ENCODE peak calls at places on chromosomes 7 and 10, in four cellular contexts. Q is AG04450; E is A172; L is stimulated activated CD8-positive, alpha-beta memory T cell treated with anti-CD3 and anti-CD28 coated beads, Interleukin-4, amount 100 ng/mL, for 1 hour. Y is an unnamed sample.

GRCh38 chr7:151157645-151158329 is 9.7 kb downstream of the GBX1 start:
- DNase-seq in Q (no peak), E (peak), L (no peak), Y (no peak)

GRCh38 chr7:9201928-9202327 is 768.5 kb downstream of the NXPH1 start:
- DNase-seq in Q (no peak), E (no peak), L (no peak), Y (no peak)

GRCh38 chr7:131537581-131537980 is 18.8 kb downstream of the PODXL start:
- DNase-seq in Q (no peak), E (peak), L (no peak), Y (no peak)

GRCh38 chr10:76547352-76547972 is 1090.1 kb downstream of the KCNMA1 start:
- DNase-seq in Q (peak), E (peak), L (no peak), Y (no peak)

GRCh38 chr7:40987571-40987970 is 715.3 kb downstream of the INHBA start:
- DNase-seq in Q (no peak), E (no peak), L (no peak), Y (no peak)

GRCh38 chr10:59006511-59007306 is 169.7 kb upstream of the PHYHIPL start:
- DNase-seq in Q (no peak), E (peak), L (no peak), Y (no peak)

GRCh38 chr7:149681274-149681673 is 92.1 kb downstream of the ZNF467 start:
- DNase-seq in Q (no peak), E (no peak), L (no peak), Y (no peak)

GRCh38 chr10:132639470-132639869 is 101.9 kb downstream of the INPP5A start:
- DNase-seq in Q (no peak), E (no peak), L (no peak), Y (no peak)

GRCh38 chr10:78777466-78778256 is 291.1 kb upstream of the ZMIZ1 start:
- DNase-seq in Q (no peak), E (no peak), L (no peak), Y (no peak)

GRCh38 chr10:118914626-118915025 is 114.9 kb upstream of the NANOS1 start:
- DNase-seq in Q (no peak), E (no peak), L (no peak), Y (no peak)

GRCh38 chr10:37992083-37992482 is 15.6 kb upstream of the ZNF25 start:
- DNase-seq in Q (no peak), E (no peak), L (no peak), Y (no peak)

GRCh38 chr7:116798205-116798730 is 64.1 kb upstream of the CAPZA2 start:
- DNase-seq in Q (no peak), E (no peak), L (no peak), Y (no peak)

GRCh38 chr7:76333388-76334101 is 25.2 kb downstream of the YWHAG start:
- DNase-seq in Q (no peak), E (no peak), L (no peak), Y (no peak)

GRCh38 chr10:78412605-78413004 is 378.9 kb downstream of the RPS24 start:
- DNase-seq in Q (no peak), E (no peak), L (no peak), Y (no peak)

GRCh38 chr10:69901623-69902505 is 100.2 kb downstream of the COL13A1 start:
- DNase-seq in Q (peak), E (peak), L (no peak), Y (no peak)

GRCh38 chr10:103845983-103846382 is 9.4 kb downstream of the SH3PXD2A start:
- DNase-seq in Q (no peak), E (no peak), L (no peak), Y (no peak)

GRCh38 chr7:139479620-139480019 is 3.9 kb downstream of the KLRG2 start:
- DNase-seq in Q (no peak), E (no peak), L (no peak), Y (no peak)

GRCh38 chr7:6433814-6434630 is 13.7 kb downstream of the DAGLB start:
- DNase-seq in Q (no peak), E (no peak), L (no peak), Y (peak)

GRCh38 chr10:115772606-115773005 is 500.4 kb downstream of the GFRA1 start:
- DNase-seq in Q (peak), E (peak), L (no peak), Y (no peak)

GRCh38 chr10:130479906-130480305 is 343.7 kb downstream of the GLRX3 start:
- DNase-seq in Q (no peak), E (no peak), L (no peak), Y (no peak)

GRCh38 chr7:70736715-70737460 is 395.1 kb upstream of the GALNT17 start:
- DNase-seq in Q (peak), E (peak), L (no peak), Y (no peak)

GRCh38 chr10:46224414-46224682 is 62.4 kb upstream of the ANTXRL start:
- DNase-seq in Q (no peak), E (no peak), L (no peak), Y (no peak)

GRCh38 chr7:116431783-116432182 is 67.8 kb upstream of the CAV2 start:
- DNase-seq in Q (no peak), E (no peak), L (no peak), Y (no peak)

GRCh38 chr10:59905735-59906416 is 480 bp downstream of the CCDC6 start:
- DNase-seq in Q (no peak), E (no peak), L (no peak), Y (no peak)

GRCh38 chr7:47449810-47450586 is 131.9 kb downstream of the TNS3 start:
- DNase-seq in Q (peak), E (peak), L (no peak), Y (no peak)

GRCh38 chr7:1156782-1157535 is 3.0 kb downstream of the ZFAND2A start:
- DNase-seq in Q (no peak), E (peak), L (no peak), Y (no peak)

GRCh38 chr10:5555031-5555510 is 30.3 kb downstream of the CALML3 start:
- DNase-seq in Q (no peak), E (no peak), L (no peak), Y (no peak)

GRCh38 chr7:72335561-72336381 is 76.4 kb downstream of the CALN1 start:
- DNase-seq in Q (no peak), E (no peak), L (no peak), Y (no peak)

GRCh38 chr7:44966731-44967538 is 11.9 kb downstream of the MYO1G start:
- DNase-seq in Q (no peak), E (no peak), L (no peak), Y (no peak)

Y was measured in SIG-M5.